ENCODE peak calls at places on chromosomes 12 and 14, in four cellular contexts. O, Z, N and I are unnamed samples.

GRCh38 chr12:6540181-6540877 is 6.0 kb downstream of the GAPDH start:
- DNase-seq in N (no peak), Z (peak; percentile 75), O (peak; percentile 94), I (peak; percentile 95)

GRCh38 chr14:20683125-20683895 is 1.1 kb upstream of the RNASE4 start:
- DNase-seq in O (peak; percentile 95), N (peak; percentile 51), Z (peak; percentile 85), I (peak; percentile 93)

GRCh38 chr14:103008126-103008525 is 49.2 kb downstream of the CDC42BPB start:
- DNase-seq in Z (no peak), O (no peak), N (no peak), I (no peak)

GRCh38 chr14:61498303-61498702 is 176.9 kb downstream of the PRKCH start:
- DNase-seq in Z (no peak), O (no peak), N (no peak), I (no peak)

GRCh38 chr12:94202245-94203180 is 54.1 kb downstream of the PLXNC1 start:
- DNase-seq in Z (no peak), O (no peak), N (no peak), I (no peak)

GRCh38 chr14:71703477-71703876 is 228.8 kb upstream of the RGS6 start:
- DNase-seq in O (peak; percentile 31), N (no peak), Z (no peak), I (no peak)

GRCh38 chr14:101134161-101134631 is 230.7 kb upstream of the RTL1 start:
- DNase-seq in Z (no peak), O (no peak), N (no peak), I (peak; percentile 79)

GRCh38 chr12:81518638-81519037 is 240.5 kb downstream of the PPFIA2 start:
- DNase-seq in Z (no peak), O (no peak), N (no peak), I (no peak)

GRCh38 chr14:21734457-21735074 is 60.9 kb upstream of the OR4E1 start:
- DNase-seq in Z (no peak), O (peak; percentile 88), N (no peak), I (no peak)

GRCh38 chr14:102795060-102795925 is 18.0 kb downstream of the TRAF3 start:
- DNase-seq in N (no peak), O (peak; percentile 91), Z (no peak), I (no peak)

GRCh38 chr14:63614964-63615363 is 26.7 kb downstream of the WDR89 start:
- DNase-seq in Z (no peak), O (peak; percentile 37), N (no peak), I (no peak)

GRCh38 chr12:52542157-52542556 is 10.8 kb downstream of the KRT71 start:
- DNase-seq in O (no peak), N (no peak), Z (no peak), I (no peak)

GRCh38 chr14:51479584-51480305 is 172.0 kb upstream of the FRMD6 start:
- DNase-seq in N (no peak), Z (no peak), O (peak; percentile 12), I (no peak)

GRCh38 chr14:90674716-90675115 is 141.5 kb downstream of the TTC7B start:
- DNase-seq in Z (no peak), N (no peak), O (no peak), I (no peak)

GRCh38 chr12:84455598-84455997 is 457.0 kb downstream of the SLC6A15 start:
- DNase-seq in N (no peak), O (no peak), Z (no peak), I (no peak)

GRCh38 chr14:31038521-31039166 is 12.5 kb upstream of the STRN3 start:
- DNase-seq in Z (no peak), O (peak; percentile 25), N (no peak), I (no peak)

GRCh38 chr12:117583677-117584076 is 222.3 kb upstream of the NOS1 start:
- DNase-seq in Z (no peak), N (no peak), O (no peak), I (no peak)

GRCh38 chr14:75989134-75989533 is 3.6 kb downstream of the IFT43 start:
- DNase-seq in N (no peak), O (no peak), Z (no peak), I (no peak)

GRCh38 chr12:113418213-113418879 is 3.8 kb upstream of the SDSL start:
- DNase-seq in O (no peak), Z (no peak), N (no peak), I (no peak)

GRCh38 chr12:42756841-42757661 is 167.5 kb upstream of the PRICKLE1 start:
- DNase-seq in Z (peak; percentile 81), N (no peak), O (no peak), I (no peak)

GRCh38 chr14:104550849-104551728 is 28.5 kb upstream of the C14orf180 start:
- DNase-seq in O (no peak), Z (no peak), N (no peak), I (no peak)

GRCh38 chr14:53528114-53528513 is 375.0 kb upstream of the DDHD1 start:
- DNase-seq in O (no peak), Z (peak; percentile 90), N (no peak), I (no peak)

GRCh38 chr12:31732926-31733548 is 4.2 kb upstream of the AMN1 start:
- DNase-seq in Z (no peak), N (no peak), O (peak; percentile 45), I (no peak)

GRCh38 chr12:53820503-53820902 is 68.7 kb upstream of the CISTR start:
- DNase-seq in O (peak; percentile 63), N (no peak), Z (no peak), I (no peak)

GRCh38 chr14:69460093-69460701 is 24.3 kb upstream of the PLEKHD1 start:
- DNase-seq in O (peak; percentile 86), Z (peak; percentile 80), N (peak; percentile 20), I (peak; percentile 87)

GRCh38 chr14:70023871-70024270 is 144.7 kb downstream of the SMOC1 start:
- DNase-seq in N (no peak), Z (no peak), O (no peak), I (no peak)

GRCh38 chr14:50601405-50601804 is 41.5 kb downstream of the ATL1 start:
- DNase-seq in Z (no peak), O (no peak), N (no peak), I (no peak)

GRCh38 chr12:59929091-59929490 is 333.3 kb downstream of the SLC16A7 start:
- DNase-seq in N (no peak), Z (no peak), O (no peak), I (no peak)

GRCh38 chr12:90816353-90817089 is 138.5 kb downstream of the CCER1 start:
- DNase-seq in O (no peak), N (no peak), Z (no peak), I (no peak)

GRCh38 chr12:123942911-123943648 is 29.6 kb downstream of the CCDC92 start:
- DNase-seq in Z (no peak), O (no peak), N (no peak), I (no peak)

GRCh38 chr12:18578191-18578590 is 159.6 kb downstream of the PLCZ1 start:
- DNase-seq in Z (no peak), N (no peak), O (no peak), I (no peak)

GRCh38 chr14:94598816-94599655 is 13.2 kb upstream of the SERPINA3 start:
- DNase-seq in O (peak; percentile 39), Z (peak; percentile 89), N (peak; percentile 35), I (no peak)

GRCh38 chr14:84217066-84217465 is 1312.9 kb upstream of the FLRT2 start:
- DNase-seq in N (no peak), Z (no peak), O (no peak), I (no peak)

GRCh38 chr12:93173178-93173957 is 204.4 kb upstream of the NUDT4 start:
- DNase-seq in Z (no peak), O (peak; percentile 48), N (no peak), I (no peak)

GRCh38 chr14:79318371-79318770 is 892.9 kb downstream of the DIO2 start:
- DNase-seq in O (no peak), Z (no peak), N (no peak), I (no peak)

GRCh38 chr14:99524804-99525698 is 43.8 kb downstream of the CCNK start:
- DNase-seq in O (peak; percentile 43), Z (no peak), N (no peak), I (no peak)
- TF ChIP-seq CTCF in O (peak; percentile 21), Z (peak; percentile 48), N (peak; percentile 21), I (peak; percentile 51)

GRCh38 chr12:65305346-65305950 is 27.0 kb downstream of the MSRB3 start:
- DNase-seq in O (no peak), N (no peak), Z (no peak), I (no peak)

GRCh38 chr12:65300067-65300466 is 21.6 kb downstream of the MSRB3 start:
- DNase-seq in N (no peak), Z (no peak), O (no peak), I (no peak)

GRCh38 chr12:65296503-65297265 is 18.2 kb downstream of the MSRB3 start:
- DNase-seq in N (no peak), Z (no peak), O (no peak), I (no peak)

GRCh38 chr12:65302891-65303290 is 24.4 kb downstream of the MSRB3 start:
- DNase-seq in N (no peak), O (no peak), Z (no peak), I (no peak)

DNA sequence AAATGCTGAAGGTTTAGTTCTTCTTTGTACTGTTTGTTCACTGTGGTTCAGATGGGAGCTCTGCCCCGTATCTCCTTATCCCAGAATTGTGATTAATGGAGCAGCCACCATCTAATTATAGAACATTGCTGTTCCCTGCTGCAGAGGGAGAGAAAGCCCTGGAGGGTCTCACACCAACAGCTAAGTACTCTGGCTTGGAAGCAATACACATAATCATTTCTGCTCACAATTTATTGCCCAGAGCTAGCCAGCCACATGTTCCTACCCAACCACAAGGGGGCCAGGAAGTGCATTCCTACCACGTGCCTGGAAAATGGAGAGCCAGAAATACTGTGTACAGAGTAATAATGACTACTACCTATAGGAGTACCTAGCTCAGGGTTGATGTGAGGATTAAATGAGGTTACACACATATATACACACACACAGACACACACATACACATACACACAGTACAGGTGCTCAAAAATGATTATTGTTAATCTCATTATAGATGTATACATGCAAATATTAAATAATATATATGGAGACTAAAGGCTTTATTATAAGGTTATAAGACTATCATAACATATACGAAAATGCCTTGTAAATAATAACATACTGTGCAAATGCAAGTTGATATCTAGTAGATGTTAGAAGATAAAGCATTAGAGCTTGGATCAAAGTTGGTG is 22.3 kb downstream of the MSRB3 start:
- DNase-seq in Z (no peak), N (no peak), O (peak; percentile 64), I (no peak)
- TF ChIP-seq CTCF in Z (peak; percentile 52), N (peak; percentile 57), O (peak; percentile 51), I (peak; percentile 29)

GRCh38 chr14:34710744-34711143 is 3.6 kb downstream of the CFL2 start:
- DNase-seq in O (no peak), Z (no peak), N (no peak), I (no peak)
- TF ChIP-seq CTCF in O (no peak), Z (no peak), N (no peak), I (no peak)

GRCh38 chr14:25406818-25407217 is 356.9 kb upstream of the STXBP6 start:
- DNase-seq in O (peak; percentile 83), Z (no peak), N (no peak), I (no peak)
- TF ChIP-seq CTCF in O (peak; percentile 82), Z (no peak), N (peak; percentile 68), I (no peak)